ENCODE peak calls at places on chromosomes 1 and 21, in six cellular contexts. One of them, this sample, is unnamed.

GRCh38 chr1:208899438-208899837 is 655.3 kb upstream of the PLXNA2 start:
- DNase-seq in neural progenitor cell: no peak
- DNase-seq in GM06990: no peak
- DNase-seq in colonic mucosa: no peak
- DNase-seq in ovary: no peak
- DNase-seq in effector memory CD4-positive, alpha-beta T cell: no peak
- DNase-seq in this sample: no peak

GRCh38 chr1:153567621-153568366 is 2.1 kb upstream of the S100A2 start:
- DNase-seq in neural progenitor cell: peak; percentile 39
- DNase-seq in GM06990: no peak
- DNase-seq in colonic mucosa: peak; percentile 39
- DNase-seq in ovary: no peak
- DNase-seq in effector memory CD4-positive, alpha-beta T cell: no peak
- DNase-seq in this sample: no peak

GRCh38 chr21:16353764-16354163 is 624.0 kb downstream of the USP25 start:
- DNase-seq in neural progenitor cell: no peak
- DNase-seq in GM06990: no peak
- DNase-seq in colonic mucosa: no peak
- DNase-seq in ovary: no peak
- DNase-seq in effector memory CD4-positive, alpha-beta T cell: no peak
- DNase-seq in this sample: no peak

GRCh38 chr1:71080178-71080781 is 555 bp downstream of the ZRANB2 start:
- DNase-seq in neural progenitor cell: peak; percentile 21
- DNase-seq in GM06990: no peak
- DNase-seq in colonic mucosa: peak; percentile 32
- DNase-seq in ovary: no peak
- DNase-seq in effector memory CD4-positive, alpha-beta T cell: no peak
- DNase-seq in this sample: no peak

GRCh38 chr1:44481701-44482100 is 76.6 kb downstream of the RNF220 start:
- DNase-seq in neural progenitor cell: peak; percentile 20
- DNase-seq in GM06990: no peak
- DNase-seq in colonic mucosa: no peak
- DNase-seq in ovary: no peak
- DNase-seq in effector memory CD4-positive, alpha-beta T cell: no peak
- DNase-seq in this sample: no peak

GRCh38 chr21:32200029-32200428 is 78.8 kb downstream of the MIS18A start:
- DNase-seq in neural progenitor cell: no peak
- DNase-seq in GM06990: no peak
- DNase-seq in colonic mucosa: no peak
- DNase-seq in ovary: no peak
- DNase-seq in effector memory CD4-positive, alpha-beta T cell: no peak
- DNase-seq in this sample: no peak

GRCh38 chr1:156524985-156525590 is 24.5 kb upstream of the MEF2D start:
- DNase-seq in neural progenitor cell: no peak
- DNase-seq in GM06990: no peak
- DNase-seq in colonic mucosa: no peak
- DNase-seq in ovary: no peak
- DNase-seq in effector memory CD4-positive, alpha-beta T cell: no peak
- DNase-seq in this sample: no peak

GRCh38 chr1:20507248-20507563 is 745 bp downstream of the MUL1 start:
- DNase-seq in neural progenitor cell: no peak
- DNase-seq in GM06990: no peak
- DNase-seq in colonic mucosa: no peak
- DNase-seq in ovary: no peak
- DNase-seq in effector memory CD4-positive, alpha-beta T cell: no peak
- DNase-seq in this sample: no peak

GRCh38 chr1:150567341-150567716 is 12.1 kb downstream of the MCL1 start:
- DNase-seq in neural progenitor cell: no peak
- DNase-seq in GM06990: peak; percentile 85
- DNase-seq in colonic mucosa: no peak
- DNase-seq in ovary: no peak
- DNase-seq in effector memory CD4-positive, alpha-beta T cell: no peak
- DNase-seq in this sample: no peak

GRCh38 chr1:10341062-10341600 is 57.7 kb upstream of the PGD start:
- DNase-seq in neural progenitor cell: no peak
- DNase-seq in GM06990: no peak
- DNase-seq in colonic mucosa: peak; percentile 30
- DNase-seq in ovary: no peak
- DNase-seq in effector memory CD4-positive, alpha-beta T cell: no peak
- DNase-seq in this sample: no peak

GRCh38 chr1:84888753-84889152 is 4.3 kb downstream of the LPAR3 start:
- DNase-seq in neural progenitor cell: no peak
- DNase-seq in GM06990: no peak
- DNase-seq in colonic mucosa: no peak
- DNase-seq in ovary: no peak
- DNase-seq in effector memory CD4-positive, alpha-beta T cell: no peak
- DNase-seq in this sample: no peak

GRCh38 chr1:13619909-13620308 is 36.3 kb downstream of the PDPN start:
- DNase-seq in neural progenitor cell: no peak
- DNase-seq in GM06990: no peak
- DNase-seq in colonic mucosa: no peak
- DNase-seq in ovary: peak; percentile 61
- DNase-seq in effector memory CD4-positive, alpha-beta T cell: no peak
- DNase-seq in this sample: no peak

GRCh38 chr1:234599617-234600417 is 10.2 kb downstream of the IRF2BP2 start:
- DNase-seq in neural progenitor cell: peak; percentile 96
- DNase-seq in GM06990: peak; percentile 92
- DNase-seq in colonic mucosa: peak; percentile 88
- DNase-seq in ovary: peak; percentile 86
- DNase-seq in effector memory CD4-positive, alpha-beta T cell: peak; percentile 69
- DNase-seq in this sample: peak; percentile 66

GRCh38 chr1:244918422-244919319 is 54.3 kb upstream of the HNRNPU start:
- DNase-seq in neural progenitor cell: peak; percentile 55
- DNase-seq in GM06990: peak; percentile 89
- DNase-seq in colonic mucosa: peak; percentile 32
- DNase-seq in ovary: peak; percentile 22
- DNase-seq in effector memory CD4-positive, alpha-beta T cell: peak; percentile 33
- DNase-seq in this sample: no peak

GRCh38 chr1:92184632-92185031 is 33.1 kb upstream of the C1orf146 start:
- DNase-seq in neural progenitor cell: no peak
- DNase-seq in GM06990: no peak
- DNase-seq in colonic mucosa: no peak
- DNase-seq in ovary: no peak
- DNase-seq in effector memory CD4-positive, alpha-beta T cell: no peak
- DNase-seq in this sample: no peak

GRCh38 chr21:37451446-37451845 is 84.9 kb downstream of the DYRK1A start:
- DNase-seq in neural progenitor cell: no peak
- DNase-seq in GM06990: no peak
- DNase-seq in colonic mucosa: no peak
- DNase-seq in ovary: no peak
- DNase-seq in effector memory CD4-positive, alpha-beta T cell: no peak
- DNase-seq in this sample: no peak

GRCh38 chr1:177017453-177017852 is 147.1 kb downstream of the ASTN1 start:
- DNase-seq in neural progenitor cell: no peak
- DNase-seq in GM06990: no peak
- DNase-seq in colonic mucosa: no peak
- DNase-seq in ovary: no peak
- DNase-seq in effector memory CD4-positive, alpha-beta T cell: no peak
- DNase-seq in this sample: no peak

GRCh38 chr1:23718482-23718881 is 24.8 kb upstream of the ELOA start:
- DNase-seq in neural progenitor cell: peak; percentile 78
- DNase-seq in GM06990: no peak
- DNase-seq in colonic mucosa: no peak
- DNase-seq in ovary: no peak
- DNase-seq in effector memory CD4-positive, alpha-beta T cell: no peak
- DNase-seq in this sample: no peak

GRCh38 chr1:218384576-218384975 is 39.4 kb downstream of the TGFB2 start:
- DNase-seq in neural progenitor cell: no peak
- DNase-seq in GM06990: no peak
- DNase-seq in colonic mucosa: no peak
- DNase-seq in ovary: no peak
- DNase-seq in effector memory CD4-positive, alpha-beta T cell: no peak
- DNase-seq in this sample: no peak

GRCh38 chr21:35575280-35575915 is 484.9 kb downstream of the SETD4 start:
- DNase-seq in neural progenitor cell: no peak
- DNase-seq in GM06990: no peak
- DNase-seq in colonic mucosa: no peak
- DNase-seq in ovary: no peak
- DNase-seq in effector memory CD4-positive, alpha-beta T cell: no peak
- DNase-seq in this sample: no peak

GRCh38 chr1:38785285-38786039 is 74.1 kb downstream of the RRAGC start:
- DNase-seq in neural progenitor cell: no peak
- DNase-seq in GM06990: no peak
- DNase-seq in colonic mucosa: no peak
- DNase-seq in ovary: no peak
- DNase-seq in effector memory CD4-positive, alpha-beta T cell: no peak
- DNase-seq in this sample: no peak

GRCh38 chr1:165831146-165831545 is 3.7 kb downstream of the UCK2 start:
- DNase-seq in neural progenitor cell: no peak
- DNase-seq in GM06990: no peak
- DNase-seq in colonic mucosa: no peak
- DNase-seq in ovary: no peak
- DNase-seq in effector memory CD4-positive, alpha-beta T cell: no peak
- DNase-seq in this sample: no peak

DNA sequence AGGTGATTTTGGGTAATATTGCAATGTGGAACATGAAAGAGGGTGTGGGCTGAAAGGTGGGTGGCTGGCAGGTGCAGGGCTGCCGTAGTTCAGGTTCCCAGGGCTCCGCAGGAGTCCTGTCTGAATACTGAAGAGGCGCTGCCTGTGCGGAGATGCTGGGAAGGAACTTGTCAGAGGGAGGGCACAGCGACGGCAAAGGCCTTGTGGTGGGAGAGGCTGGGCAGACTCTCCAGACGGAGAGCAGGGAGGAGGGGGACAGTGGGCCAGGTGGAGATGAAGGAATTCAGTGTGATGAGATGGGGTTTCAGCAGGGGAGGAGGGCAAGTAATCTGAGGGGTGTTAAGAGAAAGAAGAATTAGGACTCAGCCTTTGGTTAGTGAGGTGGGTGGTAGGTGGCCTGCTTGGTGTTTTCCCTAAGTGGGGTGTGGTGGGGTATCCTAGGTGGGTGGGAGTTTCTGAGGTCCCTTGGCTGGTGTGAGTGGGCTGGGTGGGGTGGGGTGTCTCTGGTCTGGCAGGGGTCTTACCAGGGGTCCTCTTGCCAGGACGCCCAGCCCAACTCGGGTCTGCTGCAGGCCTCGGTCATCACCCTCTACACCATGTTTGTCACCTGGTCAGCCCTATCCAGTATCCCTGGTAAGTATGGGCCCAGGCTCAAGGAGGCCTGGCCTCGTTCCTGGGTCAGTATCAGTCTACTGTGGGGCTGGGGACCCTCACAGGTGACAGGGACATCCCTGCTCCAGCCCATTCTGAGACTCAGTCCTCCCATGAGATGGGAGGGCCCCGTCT is 15.6 kb downstream of the SERINC2 start:
- DNase-seq in neural progenitor cell: no peak
- DNase-seq in GM06990: no peak
- DNase-seq in colonic mucosa: no peak
- DNase-seq in ovary: no peak
- DNase-seq in effector memory CD4-positive, alpha-beta T cell: no peak
- DNase-seq in this sample: no peak
- H3K36me3 ChIP-seq in neural progenitor cell: no peaks in the 10 kb centered on the region
- H3K36me3 ChIP-seq in GM06990: no peaks in the 10 kb centered on the region
- H3K36me3 ChIP-seq in colonic mucosa: no peaks in the 10 kb centered on the region
- H3K36me3 ChIP-seq in ovary: no peaks in the 10 kb centered on the region
- H3K36me3 ChIP-seq in effector memory CD4-positive, alpha-beta T cell: no peaks in the 10 kb centered on the region
- H3K36me3 ChIP-seq in this sample: no peaks in the 10 kb centered on the region

GRCh38 chr1:213947200-213947775 is 40.5 kb upstream of the PROX1 start:
- DNase-seq in neural progenitor cell: no peak
- DNase-seq in GM06990: no peak
- DNase-seq in colonic mucosa: peak; percentile 40
- DNase-seq in ovary: no peak
- DNase-seq in effector memory CD4-positive, alpha-beta T cell: no peak
- DNase-seq in this sample: no peak
- H3K36me3 ChIP-seq in neural progenitor cell: no peaks in the 10 kb centered on the region
- H3K36me3 ChIP-seq in GM06990: no peaks in the 10 kb centered on the region
- H3K36me3 ChIP-seq in colonic mucosa: no peaks in the 10 kb centered on the region
- H3K36me3 ChIP-seq in ovary: no peaks in the 10 kb centered on the region
- H3K36me3 ChIP-seq in effector memory CD4-positive, alpha-beta T cell: no peaks in the 10 kb centered on the region
- H3K36me3 ChIP-seq in this sample: no peaks in the 10 kb centered on the region

GRCh38 chr1:212488436-212489283 is 55.9 kb downstream of the NENF start:
- DNase-seq in neural progenitor cell: peak; percentile 31
- DNase-seq in GM06990: peak; percentile 52
- DNase-seq in colonic mucosa: peak; percentile 67
- DNase-seq in ovary: no peak
- DNase-seq in effector memory CD4-positive, alpha-beta T cell: no peak
- DNase-seq in this sample: no peak
- H3K36me3 ChIP-seq in neural progenitor cell: no peaks in the 10 kb centered on the region
- H3K36me3 ChIP-seq in GM06990: no peaks in the 10 kb centered on the region
- H3K36me3 ChIP-seq in colonic mucosa: no peaks in the 10 kb centered on the region
- H3K36me3 ChIP-seq in ovary: no peaks in the 10 kb centered on the region
- H3K36me3 ChIP-seq in effector memory CD4-positive, alpha-beta T cell: no peaks in the 10 kb centered on the region
- H3K36me3 ChIP-seq in this sample: no peaks in the 10 kb centered on the region

GRCh38 chr1:220038640-220039039 is 7.7 kb downstream of the EPRS1 start:
- DNase-seq in neural progenitor cell: no peak
- DNase-seq in GM06990: no peak
- DNase-seq in colonic mucosa: no peak
- DNase-seq in ovary: no peak
- DNase-seq in effector memory CD4-positive, alpha-beta T cell: no peak
- DNase-seq in this sample: no peak
- H3K36me3 ChIP-seq in neural progenitor cell: no peaks in the 10 kb centered on the region
- H3K36me3 ChIP-seq in GM06990: peaks cover 4% of the 10 kb centered on the region
- H3K36me3 ChIP-seq in colonic mucosa: peaks cover 3% of the 10 kb centered on the region
- H3K36me3 ChIP-seq in ovary: no peaks in the 10 kb centered on the region
- H3K36me3 ChIP-seq in effector memory CD4-positive, alpha-beta T cell: peaks cover 31% of the 10 kb centered on the region
- H3K36me3 ChIP-seq in this sample: peaks cover 10% of the 10 kb centered on the region

GRCh38 chr1:77170687-77171086 is 48.5 kb downstream of the PIGK start:
- DNase-seq in neural progenitor cell: no peak
- DNase-seq in GM06990: no peak
- DNase-seq in colonic mucosa: no peak
- DNase-seq in ovary: no peak
- DNase-seq in effector memory CD4-positive, alpha-beta T cell: no peak
- DNase-seq in this sample: no peak
- H3K36me3 ChIP-seq in neural progenitor cell: peaks cover 11% of the 10 kb centered on the region
- H3K36me3 ChIP-seq in GM06990: no peaks in the 10 kb centered on the region
- H3K36me3 ChIP-seq in colonic mucosa: no peaks in the 10 kb centered on the region
- H3K36me3 ChIP-seq in ovary: no peaks in the 10 kb centered on the region
- H3K36me3 ChIP-seq in effector memory CD4-positive, alpha-beta T cell: no peaks in the 10 kb centered on the region
- H3K36me3 ChIP-seq in this sample: no peaks in the 10 kb centered on the region

DNA sequence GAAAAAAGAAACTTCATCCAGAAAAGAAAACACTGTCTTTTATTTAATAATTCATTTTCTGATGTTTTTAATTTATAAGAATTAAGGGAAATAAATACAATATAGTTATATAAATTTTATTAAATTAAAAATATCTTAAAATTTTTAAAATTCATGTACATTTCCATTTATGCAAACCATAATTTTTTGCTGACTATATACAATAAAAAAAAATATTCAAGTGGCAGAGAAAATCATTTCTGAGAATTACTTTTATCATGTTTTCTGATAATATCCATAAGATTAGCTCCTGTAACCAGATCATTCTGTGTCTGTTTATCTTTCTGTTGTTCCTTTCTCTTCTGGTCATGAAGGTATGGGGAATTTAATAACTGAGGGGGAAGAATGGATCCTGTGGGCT is 23.5 kb upstream of the KIF14 start:
- DNase-seq in neural progenitor cell: no peak
- DNase-seq in GM06990: no peak
- DNase-seq in colonic mucosa: no peak
- DNase-seq in ovary: no peak
- DNase-seq in effector memory CD4-positive, alpha-beta T cell: no peak
- DNase-seq in this sample: no peak
- H3K36me3 ChIP-seq in neural progenitor cell: no peaks in the 10 kb centered on the region
- H3K36me3 ChIP-seq in GM06990: no peaks in the 10 kb centered on the region
- H3K36me3 ChIP-seq in colonic mucosa: peaks cover 4% of the 10 kb centered on the region
- H3K36me3 ChIP-seq in ovary: no peaks in the 10 kb centered on the region
- H3K36me3 ChIP-seq in effector memory CD4-positive, alpha-beta T cell: peaks cover 15% of the 10 kb centered on the region
- H3K36me3 ChIP-seq in this sample: peaks cover 18% of the 10 kb centered on the region

This sample was measured in thoracic aorta.